ENCODE peak calls at places on chromosome 10, in seven cellular contexts. W is fibroblast of pulmonary artery; X is NAMALWA; Q is NCI-H524 treated with DMSO at 0.1 percent for 48 hours; Y is activated CD4-positive, alpha-beta T cell treated with anti-CD3 and anti-CD28 coated beads for 48 hours; J is nephron progenitor cell; C is KBM-7. N is an unnamed sample.

GRCh38 chr10:131777162-131777561 is 123.6 kb upstream of the PPP2R2D start:
- DNase-seq in W (no peak), X (no peak), Q (no peak), Y (no peak), J (no peak), C (peak; percentile 6), N (no peak)

GRCh38 chr10:5633166-5633565 is 33.2 kb downstream of the ASB13 start:
- DNase-seq in W (no peak), X (no peak), Q (no peak), Y (no peak), J (no peak), C (no peak), N (no peak)

GRCh38 chr10:3071405-3072198 is 4.3 kb downstream of the PFKP start:
- DNase-seq in W (peak; percentile 65), X (no peak), Q (no peak), Y (peak; percentile 64), J (no peak), C (peak; percentile 28), N (no peak)

GRCh38 chr10:114404171-114405010 is at the start of gene AFAP1L2:
- DNase-seq in W (no peak), X (no peak), Q (no peak), Y (no peak), J (peak; percentile 64), C (no peak), N (no peak)

GRCh38 chr10:59536151-59536550 is 173.5 kb downstream of the SLC16A9 start:
- DNase-seq in W (peak; percentile 93), X (no peak), Q (no peak), Y (no peak), J (no peak), C (no peak), N (no peak)

GRCh38 chr10:122245136-122245535 is 26.0 kb upstream of the BTBD16 start:
- DNase-seq in W (no peak), X (no peak), Q (no peak), Y (no peak), J (no peak), C (no peak), N (no peak)

GRCh38 chr10:73780966-73781365 is 882 bp upstream of the CHCHD1 start:
- DNase-seq in W (no peak), X (peak; percentile 41), Q (no peak), Y (no peak), J (no peak), C (no peak), N (no peak)

GRCh38 chr10:92891885-92892705 is 43.8 kb downstream of the EXOC6 start:
- DNase-seq in W (peak; percentile 85), X (no peak), Q (no peak), Y (no peak), J (no peak), C (no peak), N (no peak)

GRCh38 chr10:102283890-102284289 is 38.6 kb downstream of the GBF1 start:
- DNase-seq in W (no peak), X (no peak), Q (no peak), Y (no peak), J (no peak), C (no peak), N (no peak)

GRCh38 chr10:69503896-69504265 is 52.6 kb downstream of the TSPAN15 start:
- DNase-seq in W (no peak), X (no peak), Q (no peak), Y (no peak), J (no peak), C (no peak), N (no peak)

GRCh38 chr10:56505555-56505954 is 144.5 kb upstream of the ZWINT start:
- DNase-seq in W (no peak), X (no peak), Q (no peak), Y (no peak), J (no peak), C (no peak), N (no peak)

GRCh38 chr10:63286340-63286739 is 153.2 kb downstream of the NRBF2 start:
- DNase-seq in W (no peak), X (no peak), Q (no peak), Y (no peak), J (no peak), C (no peak), N (no peak)

GRCh38 chr10:99908512-99908911 is 101.2 kb downstream of the DNMBP start:
- DNase-seq in W (no peak), X (no peak), Q (no peak), Y (peak; percentile 12), J (no peak), C (peak; percentile 13), N (no peak)

GRCh38 chr10:119892188-119893065 is at the start of gene SEC23IP:
- DNase-seq in W (peak; percentile 97), X (peak; percentile 95), Q (peak; percentile 18), Y (peak; percentile 96), J (peak; percentile 90), C (peak; percentile 92), N (peak; percentile 94)

GRCh38 chr10:112880633-112881530 is 69.2 kb upstream of the TCF7L2 start:
- DNase-seq in W (no peak), X (no peak), Q (no peak), Y (no peak), J (no peak), C (no peak), N (no peak)

GRCh38 chr10:115219203-115219602 is 126.0 kb downstream of the ATRNL1 start:
- DNase-seq in W (no peak), X (no peak), Q (no peak), Y (no peak), J (no peak), C (no peak), N (no peak)

GRCh38 chr10:4246881-4247358 is 461.9 kb upstream of the KLF6 start:
- DNase-seq in W (peak; percentile 90), X (no peak), Q (no peak), Y (no peak), J (no peak), C (no peak), N (no peak)

GRCh38 chr10:9024210-9024609 is 969.7 kb downstream of the GATA3 start:
- DNase-seq in W (no peak), X (no peak), Q (no peak), Y (no peak), J (no peak), C (no peak), N (no peak)

GRCh38 chr10:6171891-6172354 is 30.8 kb upstream of the PFKFB3 start:
- DNase-seq in W (peak; percentile 92), X (no peak), Q (no peak), Y (peak; percentile 58), J (no peak), C (peak; percentile 82), N (peak; percentile 48)

GRCh38 chr10:112148314-112148713 is 35.3 kb downstream of the GPAM start:
- DNase-seq in W (no peak), X (no peak), Q (no peak), Y (no peak), J (no peak), C (no peak), N (no peak)